ENCODE peak calls at places on chromosomes 7 and 10, in ten cellular contexts. One of them, this sample, is unnamed.

GRCh38 chr7:123797673-123798526 is 47.1 kb upstream of the HYAL4 start:
- DNase-seq in breast epithelium: no peak
- DNase-seq in sigmoid colon: no peak
- DNase-seq in transverse colon: no peak
- DNase-seq in GM12878: no peak
- DNase-seq in spleen: no peak
- DNase-seq in stomach: no peak
- DNase-seq in HCT116: peak
- DNase-seq in endothelial cell of umbilical vein: peak
- DNase-seq in GM12892: no peak
- DNase-seq in this sample: no peak

GRCh38 chr7:1810961-1811849 is 141.1 kb downstream of the ELFN1 start:
- DNase-seq in transverse colon: no peak
- DNase-seq in sigmoid colon: peak
- DNase-seq in stomach: no peak
- DNase-seq in GM12892: no peak
- DNase-seq in breast epithelium: peak
- DNase-seq in spleen: peak
- DNase-seq in endothelial cell of umbilical vein: no peak
- DNase-seq in HCT116: no peak
- DNase-seq in GM12878: no peak
- DNase-seq in this sample: no peak

GRCh38 chr10:52314007-52314821 is at the start of gene DKK1:
- DNase-seq in stomach: peak
- DNase-seq in breast epithelium: peak
- DNase-seq in endothelial cell of umbilical vein: peak
- DNase-seq in spleen: peak
- DNase-seq in GM12892: no peak
- DNase-seq in sigmoid colon: peak
- DNase-seq in HCT116: peak
- DNase-seq in GM12878: no peak
- DNase-seq in transverse colon: peak
- DNase-seq in this sample: no peak

GRCh38 chr10:4470231-4470840 is 355.7 kb upstream of the AKR1E2 start:
- DNase-seq in spleen: no peak
- DNase-seq in sigmoid colon: no peak
- DNase-seq in HCT116: no peak
- DNase-seq in stomach: no peak
- DNase-seq in transverse colon: no peak
- DNase-seq in breast epithelium: no peak
- DNase-seq in endothelial cell of umbilical vein: no peak
- DNase-seq in GM12892: no peak
- DNase-seq in GM12878: no peak
- DNase-seq in this sample: no peak

GRCh38 chr10:132578287-132578951 is 40.8 kb downstream of the INPP5A start:
- DNase-seq in transverse colon: no peak
- DNase-seq in spleen: no peak
- DNase-seq in endothelial cell of umbilical vein: no peak
- DNase-seq in GM12878: no peak
- DNase-seq in stomach: no peak
- DNase-seq in GM12892: no peak
- DNase-seq in HCT116: no peak
- DNase-seq in sigmoid colon: peak
- DNase-seq in breast epithelium: no peak
- DNase-seq in this sample: no peak

GRCh38 chr10:101485681-101486554 is 102.1 kb downstream of the POLL start:
- DNase-seq in GM12878: no peak
- DNase-seq in stomach: no peak
- DNase-seq in transverse colon: peak
- DNase-seq in GM12892: no peak
- DNase-seq in HCT116: no peak
- DNase-seq in breast epithelium: no peak
- DNase-seq in sigmoid colon: peak
- DNase-seq in endothelial cell of umbilical vein: no peak
- DNase-seq in spleen: no peak
- DNase-seq in this sample: no peak

GRCh38 chr10:111207525-111207924 is 130.7 kb downstream of the ADRA2A start:
- DNase-seq in HCT116: no peak
- DNase-seq in sigmoid colon: no peak
- DNase-seq in spleen: no peak
- DNase-seq in stomach: peak
- DNase-seq in GM12878: no peak
- DNase-seq in GM12892: no peak
- DNase-seq in transverse colon: peak
- DNase-seq in endothelial cell of umbilical vein: no peak
- DNase-seq in breast epithelium: no peak
- DNase-seq in this sample: no peak

GRCh38 chr10:112374724-112375541 is 1.0 kb downstream of the ACSL5 start:
- DNase-seq in transverse colon: peak
- DNase-seq in GM12892: peak
- DNase-seq in endothelial cell of umbilical vein: no peak
- DNase-seq in stomach: no peak
- DNase-seq in GM12878: no peak
- DNase-seq in spleen: peak
- DNase-seq in HCT116: peak
- DNase-seq in breast epithelium: no peak
- DNase-seq in sigmoid colon: no peak
- DNase-seq in this sample: peak

GRCh38 chr7:49295136-49295535 is 370.8 kb downstream of the CDC14C start:
- DNase-seq in spleen: no peak
- DNase-seq in endothelial cell of umbilical vein: no peak
- DNase-seq in GM12878: no peak
- DNase-seq in sigmoid colon: no peak
- DNase-seq in stomach: no peak
- DNase-seq in GM12892: no peak
- DNase-seq in HCT116: no peak
- DNase-seq in transverse colon: no peak
- DNase-seq in breast epithelium: no peak
- DNase-seq in this sample: no peak

GRCh38 chr7:71430246-71430645 is 298.3 kb downstream of the GALNT17 start:
- DNase-seq in endothelial cell of umbilical vein: no peak
- DNase-seq in spleen: no peak
- DNase-seq in breast epithelium: no peak
- DNase-seq in sigmoid colon: no peak
- DNase-seq in stomach: no peak
- DNase-seq in HCT116: no peak
- DNase-seq in transverse colon: no peak
- DNase-seq in GM12878: no peak
- DNase-seq in GM12892: no peak
- DNase-seq in this sample: no peak

GRCh38 chr7:158695726-158696452 is 8.7 kb downstream of the NCAPG2 start:
- DNase-seq in sigmoid colon: peak
- DNase-seq in stomach: peak
- DNase-seq in GM12892: no peak
- DNase-seq in GM12878: peak
- DNase-seq in HCT116: peak
- DNase-seq in transverse colon: peak
- DNase-seq in spleen: peak
- DNase-seq in endothelial cell of umbilical vein: peak
- DNase-seq in breast epithelium: peak
- DNase-seq in this sample: no peak

DNA sequence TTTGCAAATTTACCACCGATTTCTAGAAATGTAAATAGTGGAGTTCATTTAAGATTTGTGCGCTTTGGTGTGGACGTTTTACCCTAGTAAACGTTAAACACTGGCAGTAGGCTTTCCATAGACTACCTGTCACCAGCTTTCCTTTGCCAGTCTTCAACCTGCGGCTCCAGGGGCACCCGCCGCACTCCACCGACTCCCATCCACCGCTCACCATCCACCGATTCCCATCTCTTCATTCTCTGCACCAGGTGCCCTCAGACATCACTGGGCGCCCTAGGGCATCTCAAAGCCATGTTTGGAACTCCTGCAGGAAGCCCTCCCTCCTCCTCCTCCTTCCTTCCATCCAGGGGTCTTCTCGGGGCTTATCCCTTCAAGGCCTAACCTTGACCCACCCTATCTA is 1.4 kb upstream of the AP5Z1 start:
- DNase-seq in HCT116: no peak
- DNase-seq in stomach: no peak
- DNase-seq in GM12892: no peak
- DNase-seq in sigmoid colon: no peak
- DNase-seq in GM12878: no peak
- DNase-seq in spleen: no peak
- DNase-seq in breast epithelium: no peak
- DNase-seq in transverse colon: no peak
- DNase-seq in endothelial cell of umbilical vein: no peak
- DNase-seq in this sample: no peak
- TF ChIP-seq POLR2A in HCT116: no peak
- TF ChIP-seq POLR2A in stomach: no peak
- TF ChIP-seq POLR2A in GM12892: no peak
- TF ChIP-seq POLR2A in sigmoid colon: no peak
- TF ChIP-seq POLR2A in GM12878: no peak
- TF ChIP-seq POLR2A in spleen: no peak
- TF ChIP-seq POLR2A in breast epithelium: no peak
- TF ChIP-seq POLR2A in transverse colon: no peak
- TF ChIP-seq POLR2A in endothelial cell of umbilical vein: peak
- TF ChIP-seq POLR2A in this sample: no peak

GRCh38 chr7:88480266-88480665 is 173.6 kb upstream of the STEAP4 start:
- DNase-seq in HCT116: no peak
- DNase-seq in transverse colon: no peak
- DNase-seq in GM12892: no peak
- DNase-seq in stomach: no peak
- DNase-seq in spleen: no peak
- DNase-seq in breast epithelium: no peak
- DNase-seq in sigmoid colon: no peak
- DNase-seq in GM12878: no peak
- DNase-seq in endothelial cell of umbilical vein: no peak
- DNase-seq in this sample: no peak

GRCh38 chr7:88485811-88486210 is 179.1 kb upstream of the STEAP4 start:
- DNase-seq in endothelial cell of umbilical vein: no peak
- DNase-seq in HCT116: no peak
- DNase-seq in transverse colon: no peak
- DNase-seq in breast epithelium: no peak
- DNase-seq in GM12878: no peak
- DNase-seq in sigmoid colon: no peak
- DNase-seq in stomach: no peak
- DNase-seq in spleen: no peak
- DNase-seq in GM12892: no peak
- DNase-seq in this sample: no peak

GRCh38 chr7:88477957-88478356 is 171.3 kb upstream of the STEAP4 start:
- DNase-seq in stomach: no peak
- DNase-seq in spleen: no peak
- DNase-seq in breast epithelium: no peak
- DNase-seq in transverse colon: no peak
- DNase-seq in sigmoid colon: no peak
- DNase-seq in endothelial cell of umbilical vein: no peak
- DNase-seq in GM12878: no peak
- DNase-seq in HCT116: no peak
- DNase-seq in GM12892: no peak
- DNase-seq in this sample: no peak

DNA sequence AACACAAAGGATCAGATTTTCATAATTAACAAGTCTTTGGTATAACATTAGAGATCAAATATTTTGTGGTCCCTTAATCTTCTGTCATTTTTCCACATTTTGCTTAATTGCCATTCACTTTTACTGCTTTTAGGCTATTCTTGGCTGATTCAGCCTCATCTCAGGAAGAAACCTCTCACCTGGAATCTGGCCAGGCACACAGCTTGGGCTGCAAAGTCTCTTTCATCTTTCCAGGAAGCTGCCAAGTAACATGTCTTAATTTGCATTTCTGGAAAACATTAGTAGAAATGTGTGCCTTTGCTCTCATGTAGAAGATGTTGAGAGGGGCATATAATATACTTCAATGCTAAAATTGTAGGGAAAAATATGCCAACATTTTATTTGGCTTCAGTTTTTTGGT is 174.2 kb upstream of the STEAP4 start:
- DNase-seq in GM12892: no peak
- DNase-seq in spleen: no peak
- DNase-seq in sigmoid colon: no peak
- DNase-seq in breast epithelium: no peak
- DNase-seq in stomach: no peak
- DNase-seq in transverse colon: peak
- DNase-seq in GM12878: no peak
- DNase-seq in HCT116: no peak
- DNase-seq in endothelial cell of umbilical vein: no peak
- DNase-seq in this sample: no peak
- TF ChIP-seq POLR2AphosphoS5 in GM12892: no peak
- TF ChIP-seq POLR2AphosphoS5 in spleen: no peak
- TF ChIP-seq POLR2AphosphoS5 in sigmoid colon: no peak
- TF ChIP-seq POLR2AphosphoS5 in breast epithelium: no peak
- TF ChIP-seq POLR2AphosphoS5 in stomach: no peak
- TF ChIP-seq POLR2AphosphoS5 in transverse colon: no peak
- TF ChIP-seq POLR2AphosphoS5 in GM12878: no peak
- TF ChIP-seq POLR2AphosphoS5 in HCT116: no peak
- TF ChIP-seq POLR2AphosphoS5 in endothelial cell of umbilical vein: no peak
- TF ChIP-seq POLR2AphosphoS5 in this sample: no peak

GRCh38 chr7:74173866-74174605 is at the start of gene EIF4H:
- DNase-seq in stomach: peak
- DNase-seq in GM12892: peak
- DNase-seq in endothelial cell of umbilical vein: peak
- DNase-seq in sigmoid colon: peak
- DNase-seq in transverse colon: peak
- DNase-seq in spleen: peak
- DNase-seq in GM12878: peak
- DNase-seq in breast epithelium: peak
- DNase-seq in HCT116: peak
- DNase-seq in this sample: peak
- TF ChIP-seq POLR2A in stomach: no peak
- TF ChIP-seq POLR2A in GM12892: peak
- TF ChIP-seq POLR2A in endothelial cell of umbilical vein: peak
- TF ChIP-seq POLR2A in sigmoid colon: peak
- TF ChIP-seq POLR2A in transverse colon: peak
- TF ChIP-seq POLR2A in spleen: peak
- TF ChIP-seq POLR2A in GM12878: peak
- TF ChIP-seq POLR2A in breast epithelium: no peak
- TF ChIP-seq POLR2A in HCT116: peak
- TF ChIP-seq POLR2A in this sample: peak

GRCh38 chr10:8138471-8138870 is 84.0 kb downstream of the GATA3 start:
- DNase-seq in GM12892: no peak
- DNase-seq in transverse colon: no peak
- DNase-seq in stomach: no peak
- DNase-seq in endothelial cell of umbilical vein: peak
- DNase-seq in sigmoid colon: no peak
- DNase-seq in breast epithelium: no peak
- DNase-seq in HCT116: no peak
- DNase-seq in GM12878: no peak
- DNase-seq in spleen: no peak
- DNase-seq in this sample: no peak

GRCh38 chr10:8136745-8137144 is 82.3 kb downstream of the GATA3 start:
- DNase-seq in HCT116: no peak
- DNase-seq in breast epithelium: no peak
- DNase-seq in spleen: no peak
- DNase-seq in endothelial cell of umbilical vein: no peak
- DNase-seq in GM12878: no peak
- DNase-seq in stomach: no peak
- DNase-seq in GM12892: no peak
- DNase-seq in transverse colon: no peak
- DNase-seq in sigmoid colon: no peak
- DNase-seq in this sample: no peak

GRCh38 chr10:8137272-8137680 is 82.8 kb downstream of the GATA3 start:
- DNase-seq in sigmoid colon: no peak
- DNase-seq in endothelial cell of umbilical vein: no peak
- DNase-seq in stomach: no peak
- DNase-seq in HCT116: no peak
- DNase-seq in GM12892: no peak
- DNase-seq in GM12878: no peak
- DNase-seq in breast epithelium: no peak
- DNase-seq in transverse colon: no peak
- DNase-seq in spleen: no peak
- DNase-seq in this sample: no peak

GRCh38 chr10:8133146-8133545 is 78.7 kb downstream of the GATA3 start:
- DNase-seq in endothelial cell of umbilical vein: no peak
- DNase-seq in HCT116: no peak
- DNase-seq in breast epithelium: no peak
- DNase-seq in stomach: no peak
- DNase-seq in GM12892: peak
- DNase-seq in spleen: no peak
- DNase-seq in sigmoid colon: no peak
- DNase-seq in GM12878: peak
- DNase-seq in transverse colon: no peak
- DNase-seq in this sample: no peak

GRCh38 chr10:8137726-8138125 is 83.2 kb downstream of the GATA3 start:
- DNase-seq in GM12892: no peak
- DNase-seq in endothelial cell of umbilical vein: no peak
- DNase-seq in HCT116: no peak
- DNase-seq in GM12878: no peak
- DNase-seq in breast epithelium: no peak
- DNase-seq in transverse colon: no peak
- DNase-seq in sigmoid colon: no peak
- DNase-seq in spleen: no peak
- DNase-seq in stomach: no peak
- DNase-seq in this sample: no peak
- TF ChIP-seq POLR2AphosphoS5 in GM12892: no peak
- TF ChIP-seq POLR2AphosphoS5 in endothelial cell of umbilical vein: no peak
- TF ChIP-seq POLR2AphosphoS5 in HCT116: no peak
- TF ChIP-seq POLR2AphosphoS5 in GM12878: no peak
- TF ChIP-seq POLR2AphosphoS5 in breast epithelium: no peak
- TF ChIP-seq POLR2AphosphoS5 in transverse colon: no peak
- TF ChIP-seq POLR2AphosphoS5 in sigmoid colon: no peak
- TF ChIP-seq POLR2AphosphoS5 in spleen: no peak
- TF ChIP-seq POLR2AphosphoS5 in stomach: no peak
- TF ChIP-seq POLR2AphosphoS5 in this sample: no peak

This sample was measured in GM12891.